ENCODE peak calls at places on chromosomes 3 and 15, in ten cellular contexts. P is left lung; H is germinal center; Z is stimulated activated CD8-positive, alpha-beta memory T cell treated with anti-CD3 and anti-CD28 coated beads, Interleukin-7, amount 100 ng/mL, for 24 hours; Y is omental fat pad; V is T-cell; A is left kidney; Q is nucleus accumbens; F is heart right ventricle; C is NCI-H187 treated with DMSO at 0.1 percent for 48 hours. E is an unnamed sample.

GRCh38 chr3:98185180-98185579 is 18.7 kb downstream of the OR5H15 start:
- DNase-seq in Y (no peak), C (no peak), A (no peak), F (no peak), Q (no peak), H (no peak), V (no peak), Z (no peak), P (no peak), E (no peak)

GRCh38 chr15:67914537-67915373 is 74.9 kb upstream of the RNU6-1 start:
- DNase-seq in V (no peak), C (no peak), Y (no peak), Z (no peak), Q (no peak), F (peak; percentile 60), P (peak; percentile 53), A (peak; percentile 93), H (no peak), E (no peak)

GRCh38 chr15:83282141-83282540 is 2.3 kb downstream of the BNC1 start:
- DNase-seq in H (no peak), Z (no peak), C (no peak), Q (no peak), Y (no peak), P (no peak), F (no peak), V (no peak), A (no peak), E (no peak)

GRCh38 chr3:107897471-107898180 is 193.2 kb downstream of the CD47 start:
- DNase-seq in P (no peak), H (no peak), Z (no peak), F (no peak), A (no peak), C (no peak), Y (no peak), Q (no peak), V (no peak), E (no peak)

GRCh38 chr3:67875338-67875737 is 220.9 kb upstream of the SUCLG2 start:
- DNase-seq in Y (no peak), Z (no peak), P (no peak), C (no peak), Q (no peak), F (no peak), V (no peak), H (no peak), A (no peak), E (no peak)

GRCh38 chr3:12154151-12154550 is 4.6 kb downstream of the TIMP4 start:
- DNase-seq in Z (no peak), A (no peak), H (no peak), F (no peak), P (no peak), Q (no peak), V (no peak), C (no peak), Y (no peak), E (no peak)

GRCh38 chr3:194785315-194785714 is 99.6 kb downstream of the FAM43A start:
- DNase-seq in V (no peak), Y (no peak), P (no peak), F (no peak), C (no peak), A (no peak), Q (no peak), H (no peak), Z (no peak), E (no peak)

GRCh38 chr3:54891540-54891897 is 36.3 kb downstream of the LRTM1 start:
- DNase-seq in A (peak; percentile 85), Q (no peak), P (peak; percentile 80), Z (no peak), V (no peak), F (peak; percentile 64), H (no peak), Y (no peak), C (no peak), E (no peak)

GRCh38 chr3:99872633-99873254 is 55.1 kb downstream of the CMSS1 start:
- DNase-seq in Q (no peak), H (no peak), P (no peak), V (no peak), A (no peak), Z (no peak), Y (no peak), C (no peak), F (no peak), E (no peak)

GRCh38 chr3:79651536-79652065 is 116.2 kb downstream of the ROBO1 start:
- DNase-seq in V (no peak), Z (no peak), F (no peak), A (peak; percentile 84), C (peak; percentile 61), Q (no peak), H (no peak), P (no peak), Y (no peak), E (no peak)

GRCh38 chr15:74957301-74958035 is 896 bp upstream of the RPP25 start:
- DNase-seq in Y (no peak), A (peak; percentile 10), P (no peak), Q (no peak), V (no peak), F (no peak), C (no peak), H (no peak), Z (no peak), E (no peak)

GRCh38 chr15:100918690-100919480 is at the start of gene LRRK1:
- DNase-seq in A (peak; percentile 47), Z (no peak), Y (no peak), C (no peak), H (peak; percentile 79), P (peak; percentile 46), V (no peak), Q (no peak), F (peak; percentile 49), E (no peak)

GRCh38 chr15:51844747-51845426 is 15.4 kb downstream of the TMOD3 start:
- DNase-seq in Y (no peak), H (no peak), A (no peak), Z (no peak), P (no peak), Q (no peak), F (no peak), C (no peak), V (no peak), E (no peak)

GRCh38 chr15:39419651-39420050 is 161.2 kb upstream of the THBS1 start:
- DNase-seq in F (no peak), C (no peak), A (no peak), Z (no peak), H (no peak), P (no peak), V (no peak), Q (no peak), Y (no peak), E (no peak)

GRCh38 chr3:172280406-172281051 is 167.7 kb downstream of the GHSR start:
- DNase-seq in Q (no peak), A (no peak), Y (no peak), H (no peak), V (no peak), F (no peak), P (no peak), C (no peak), Z (no peak), E (no peak)

GRCh38 chr15:101201411-101202174 is 50.3 kb downstream of the CHSY1 start:
- DNase-seq in Z (no peak), Y (peak; percentile 44), F (peak; percentile 84), Q (peak; percentile 31), A (peak; percentile 95), P (peak; percentile 89), C (no peak), H (no peak), V (no peak), E (no peak)

GRCh38 chr15:101526021-101526420 is 36.5 kb upstream of the PCSK6 start:
- DNase-seq in H (no peak), Z (no peak), F (no peak), Q (no peak), C (no peak), V (no peak), A (no peak), Y (no peak), P (no peak), E (no peak)

GRCh38 chr15:60541784-60542617 is 63.1 kb upstream of the ICE2 start:
- DNase-seq in H (no peak), V (peak; percentile 38), A (no peak), F (no peak), P (no peak), Z (no peak), C (no peak), Y (no peak), Q (no peak), E (no peak)

GRCh38 chr3:15875016-15875689 is 77.4 kb upstream of the ANKRD28 start:
- DNase-seq in Z (no peak), Y (no peak), P (no peak), A (no peak), C (no peak), H (no peak), V (no peak), F (no peak), Q (no peak), E (no peak)

GRCh38 chr15:36075333-36075732 is 504.1 kb upstream of the CDIN1 start:
- DNase-seq in H (no peak), V (no peak), Z (no peak), Q (no peak), A (no peak), C (no peak), F (no peak), P (no peak), Y (no peak), E (no peak)

GRCh38 chr3:49351521-49352011 is 6.6 kb downstream of the GPX1 start:
- DNase-seq in P (no peak), Y (no peak), F (no peak), A (peak; percentile 41), H (peak; percentile 1), Q (no peak), C (no peak), V (no peak), Z (no peak), E (no peak)

GRCh38 chr3:71378509-71378908 is 205.0 kb downstream of the FOXP1 start:
- DNase-seq in A (no peak), P (no peak), Q (no peak), Z (no peak), H (no peak), F (no peak), C (no peak), Y (no peak), V (no peak), E (no peak)

GRCh38 chr3:120198305-120198878 is 86.6 kb downstream of the GPR156 start:
- DNase-seq in Y (no peak), C (no peak), Z (no peak), P (no peak), Q (no peak), F (no peak), V (no peak), A (peak; percentile 41), H (no peak), E (no peak)

GRCh38 chr3:138776961-138777360 is 57.8 kb downstream of the PIK3CB start:
- DNase-seq in Z (no peak), Y (no peak), Q (no peak), P (no peak), A (no peak), F (no peak), H (no peak), V (no peak), C (no peak), E (no peak)

GRCh38 chr3:33577588-33577987 is 137.4 kb upstream of the UBP1 start:
- DNase-seq in V (no peak), H (no peak), Q (no peak), Y (no peak), Z (no peak), C (no peak), F (no peak), A (no peak), P (no peak), E (no peak)

GRCh38 chr3:114624676-114625181 is 330.9 kb downstream of the TIGIT start:
- DNase-seq in C (no peak), Q (peak; percentile 37), F (peak; percentile 89), Z (no peak), Y (peak; percentile 89), P (peak; percentile 89), H (no peak), V (no peak), A (peak; percentile 70), E (peak; percentile 94)

GRCh38 chr3:43852066-43852465 is 161.3 kb downstream of the ABHD5 start:
- DNase-seq in Q (no peak), Y (no peak), V (no peak), C (no peak), A (no peak), P (no peak), Z (no peak), F (no peak), H (no peak), E (no peak)

GRCh38 chr3:59027607-59028006 is 22.2 kb downstream of the CFAP20DC start:
- DNase-seq in V (no peak), P (no peak), A (no peak), F (no peak), Q (no peak), Y (no peak), H (no peak), C (no peak), Z (no peak), E (no peak)